ENCODE peak calls at places on chromosomes 7 and 10, in seven cellular contexts. A is adrenal gland; J is CD4-positive, CD25-positive, alpha-beta regulatory T cell; Z is Kasumi-1; L is T-cell; S is HTR-8/SVneo; M is stimulated activated CD4-positive, alpha-beta T cell treated with anti-CD3 and anti-CD28 coated beads, Interleukin-1b, Interleukin-23, amount 100 ng/mL, for 4 hours. D is an unnamed sample.

GRCh38 chr10:77637474-77637985 is at the start of gene KCNMA1:
- DNase-seq in M (no peak), S (peak; percentile 51), A (no peak), Z (no peak), J (no peak), L (no peak), D (no peak)

GRCh38 chr7:691361-692045 is 35.0 kb upstream of the DNAAF5 start:
- DNase-seq in M (no peak), L (no peak), Z (no peak), A (no peak), S (no peak), J (no peak), D (no peak)

GRCh38 chr7:102111063-102111757 is 175.5 kb upstream of the SH2B2 start:
- DNase-seq in M (no peak), L (no peak), Z (no peak), J (no peak), S (no peak), A (no peak), D (no peak)

GRCh38 chr7:111532625-111533024 is 29.7 kb downstream of the IMMP2L start:
- DNase-seq in J (no peak), L (no peak), S (no peak), A (no peak), Z (no peak), M (no peak), D (no peak)

GRCh38 chr7:77331938-77332695 is 84.0 kb downstream of the GSAP start:
- DNase-seq in J (peak; percentile 14), M (peak; percentile 11), A (peak; percentile 71), L (peak; percentile 9), Z (peak; percentile 85), S (peak; percentile 74), D (peak; percentile 35)

GRCh38 chr10:23190872-23191763 is 994 bp upstream of the PTF1A start:
- DNase-seq in A (no peak), S (no peak), L (no peak), Z (no peak), M (no peak), J (no peak), D (no peak)

GRCh38 chr7:80505900-80506500 is 5.9 kb downstream of the GNAT3 start:
- DNase-seq in L (no peak), Z (no peak), M (no peak), S (no peak), A (no peak), J (no peak), D (no peak)

GRCh38 chr7:45881759-45882464 is 6.4 kb upstream of the IGFBP1 start:
- DNase-seq in S (no peak), Z (no peak), J (no peak), L (no peak), M (no peak), A (peak; percentile 75), D (no peak)

GRCh38 chr7:118844748-118845147 is 620.2 kb downstream of the ANKRD7 start:
- DNase-seq in Z (no peak), A (no peak), J (no peak), M (no peak), S (no peak), L (no peak), D (no peak)

GRCh38 chr10:23058366-23058765 is 37.0 kb upstream of the MSRB2 start:
- DNase-seq in L (no peak), A (no peak), M (no peak), J (no peak), S (no peak), Z (no peak), D (no peak)

GRCh38 chr10:126565456-126565855 is 105.0 kb downstream of the C10orf90 start:
- DNase-seq in J (no peak), M (no peak), Z (no peak), L (no peak), A (no peak), S (no peak), D (no peak)

D was measured in naive thymus-derived CD4-positive, alpha-beta T cell.